ENCODE peak calls at places on chromosomes 1 and 21, in nine cellular contexts. One of them, this sample, is unnamed. For H3K36me3 and H3K27me3, the result is how much of the 10 kb centered on the place peaks cover.

GRCh38 chr21:39660191-39660590 is 47.5 kb downstream of the B3GALT5 start:
- DNase-seq in mesenchymal stem cell: peak
- DNase-seq in transverse colon: peak
- DNase-seq in Karpas-422: no peak
- DNase-seq in cardiac muscle cell: peak
- DNase-seq in tibial nerve: no peak
- DNase-seq in A673: no peak
- DNase-seq in adrenal gland: no peak
- DNase-seq in keratinocyte: no peak
- DNase-seq in this sample: peak

GRCh38 chr21:46354518-46354917 is 30.6 kb downstream of the PCNT start:
- DNase-seq in mesenchymal stem cell: no peak
- DNase-seq in transverse colon: no peak
- DNase-seq in Karpas-422: no peak
- DNase-seq in cardiac muscle cell: no peak
- DNase-seq in tibial nerve: no peak
- DNase-seq in A673: no peak
- DNase-seq in adrenal gland: no peak
- DNase-seq in keratinocyte: no peak
- DNase-seq in this sample: no peak

GRCh38 chr1:7516341-7516740 is 254.8 kb upstream of the VAMP3 start:
- DNase-seq in mesenchymal stem cell: no peak
- DNase-seq in transverse colon: no peak
- DNase-seq in Karpas-422: no peak
- DNase-seq in cardiac muscle cell: no peak
- DNase-seq in tibial nerve: no peak
- DNase-seq in A673: no peak
- DNase-seq in adrenal gland: no peak
- DNase-seq in keratinocyte: no peak
- DNase-seq in this sample: peak

GRCh38 chr1:32915766-32916455 is 14.7 kb upstream of the TMEM54 start:
- DNase-seq in mesenchymal stem cell: no peak
- DNase-seq in transverse colon: no peak
- DNase-seq in Karpas-422: no peak
- DNase-seq in cardiac muscle cell: no peak
- DNase-seq in tibial nerve: no peak
- DNase-seq in A673: no peak
- DNase-seq in adrenal gland: no peak
- DNase-seq in keratinocyte: no peak
- DNase-seq in this sample: no peak

GRCh38 chr1:181503130-181503810 is 20.0 kb downstream of the CACNA1E start:
- DNase-seq in mesenchymal stem cell: no peak
- DNase-seq in transverse colon: no peak
- DNase-seq in Karpas-422: no peak
- DNase-seq in cardiac muscle cell: no peak
- DNase-seq in tibial nerve: peak
- DNase-seq in A673: no peak
- DNase-seq in adrenal gland: peak
- DNase-seq in keratinocyte: no peak
- DNase-seq in this sample: no peak

GRCh38 chr1:216892581-216892980 is 169.4 kb upstream of the ESRRG start:
- DNase-seq in mesenchymal stem cell: no peak
- DNase-seq in transverse colon: no peak
- DNase-seq in Karpas-422: no peak
- DNase-seq in cardiac muscle cell: no peak
- DNase-seq in tibial nerve: no peak
- DNase-seq in A673: no peak
- DNase-seq in adrenal gland: no peak
- DNase-seq in keratinocyte: no peak
- DNase-seq in this sample: no peak

GRCh38 chr21:33202464-33203363 is 27.0 kb upstream of the IFNAR2 start:
- DNase-seq in mesenchymal stem cell: no peak
- DNase-seq in transverse colon: no peak
- DNase-seq in Karpas-422: no peak
- DNase-seq in cardiac muscle cell: no peak
- DNase-seq in tibial nerve: no peak
- DNase-seq in A673: no peak
- DNase-seq in adrenal gland: no peak
- DNase-seq in keratinocyte: no peak
- DNase-seq in this sample: no peak

GRCh38 chr1:94792473-94792875 is 27.7 kb upstream of the SLC44A3 start:
- DNase-seq in mesenchymal stem cell: peak
- DNase-seq in transverse colon: peak
- DNase-seq in Karpas-422: peak
- DNase-seq in cardiac muscle cell: peak
- DNase-seq in tibial nerve: no peak
- DNase-seq in A673: peak
- DNase-seq in adrenal gland: peak
- DNase-seq in keratinocyte: no peak
- DNase-seq in this sample: no peak

GRCh38 chr1:89407355-89407754 is 43.5 kb downstream of the GBP6 start:
- DNase-seq in mesenchymal stem cell: peak
- DNase-seq in transverse colon: no peak
- DNase-seq in Karpas-422: no peak
- DNase-seq in cardiac muscle cell: peak
- DNase-seq in tibial nerve: no peak
- DNase-seq in A673: no peak
- DNase-seq in adrenal gland: no peak
- DNase-seq in keratinocyte: no peak
- DNase-seq in this sample: no peak

GRCh38 chr1:198560093-198560638 is 19.7 kb upstream of the ATP6V1G3 start:
- DNase-seq in mesenchymal stem cell: no peak
- DNase-seq in transverse colon: no peak
- DNase-seq in Karpas-422: no peak
- DNase-seq in cardiac muscle cell: peak
- DNase-seq in tibial nerve: no peak
- DNase-seq in A673: peak
- DNase-seq in adrenal gland: no peak
- DNase-seq in keratinocyte: no peak
- DNase-seq in this sample: no peak

GRCh38 chr1:246214708-246215504 is 292.2 kb downstream of the SMYD3 start:
- DNase-seq in mesenchymal stem cell: peak
- DNase-seq in transverse colon: peak
- DNase-seq in Karpas-422: peak
- DNase-seq in cardiac muscle cell: peak
- DNase-seq in tibial nerve: peak
- DNase-seq in A673: peak
- DNase-seq in adrenal gland: peak
- DNase-seq in keratinocyte: no peak
- DNase-seq in this sample: no peak

GRCh38 chr1:226738421-226738994 is 574 bp downstream of the ITPKB start:
- DNase-seq in mesenchymal stem cell: peak
- DNase-seq in transverse colon: peak
- DNase-seq in Karpas-422: peak
- DNase-seq in cardiac muscle cell: peak
- DNase-seq in tibial nerve: no peak
- DNase-seq in A673: peak
- DNase-seq in adrenal gland: peak
- DNase-seq in keratinocyte: no peak
- DNase-seq in this sample: no peak

GRCh38 chr1:226738995-226739695 is at the start of gene ITPKB:
- DNase-seq in mesenchymal stem cell: peak
- DNase-seq in transverse colon: peak
- DNase-seq in Karpas-422: peak
- DNase-seq in cardiac muscle cell: peak
- DNase-seq in tibial nerve: peak
- DNase-seq in A673: peak
- DNase-seq in adrenal gland: peak
- DNase-seq in keratinocyte: no peak
- DNase-seq in this sample: peak

GRCh38 chr1:226741009-226741408 is 1.9 kb upstream of the ITPKB start:
- DNase-seq in mesenchymal stem cell: no peak
- DNase-seq in transverse colon: no peak
- DNase-seq in Karpas-422: no peak
- DNase-seq in cardiac muscle cell: no peak
- DNase-seq in tibial nerve: no peak
- DNase-seq in A673: no peak
- DNase-seq in adrenal gland: no peak
- DNase-seq in keratinocyte: no peak
- DNase-seq in this sample: no peak

GRCh38 chr1:226737819-226738420 is 1.2 kb downstream of the ITPKB start:
- DNase-seq in mesenchymal stem cell: peak
- DNase-seq in transverse colon: peak
- DNase-seq in Karpas-422: peak
- DNase-seq in cardiac muscle cell: peak
- DNase-seq in tibial nerve: peak
- DNase-seq in A673: peak
- DNase-seq in adrenal gland: peak
- DNase-seq in keratinocyte: no peak
- DNase-seq in this sample: peak

DNA sequence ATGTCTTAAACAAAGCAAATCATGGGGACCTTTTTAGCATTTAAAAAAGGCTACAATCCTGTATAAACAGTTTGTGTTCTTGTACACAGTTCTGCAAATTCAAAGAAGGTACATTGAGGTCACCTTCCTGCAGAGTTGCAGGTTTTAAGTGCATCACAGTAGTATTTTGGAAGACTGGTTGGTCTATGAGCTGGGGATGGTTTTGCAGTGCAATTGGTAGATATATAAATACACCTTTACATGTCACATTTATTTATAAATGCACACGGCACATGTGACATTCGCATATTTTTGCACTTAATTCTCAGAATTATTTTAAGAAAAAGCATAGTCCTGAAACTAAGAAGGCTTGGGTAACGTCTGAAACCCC is 599 bp upstream of the ITPKB start:
- DNase-seq in mesenchymal stem cell: no peak
- DNase-seq in transverse colon: no peak
- DNase-seq in Karpas-422: peak
- DNase-seq in cardiac muscle cell: no peak
- DNase-seq in tibial nerve: no peak
- DNase-seq in A673: no peak
- DNase-seq in adrenal gland: no peak
- DNase-seq in keratinocyte: no peak
- DNase-seq in this sample: no peak
- H3K4me3 ChIP-seq in mesenchymal stem cell: no peak
- H3K4me3 ChIP-seq in transverse colon: peak
- H3K4me3 ChIP-seq in Karpas-422: peak
- H3K4me3 ChIP-seq in cardiac muscle cell: peak
- H3K4me3 ChIP-seq in tibial nerve: peak
- H3K4me3 ChIP-seq in A673: peak
- H3K4me3 ChIP-seq in adrenal gland: peak
- H3K4me3 ChIP-seq in keratinocyte: no peak
- H3K4me3 ChIP-seq in this sample: peak

GRCh38 chr1:156555715-156556114 is 16.6 kb downstream of the IQGAP3 start:
- DNase-seq in mesenchymal stem cell: no peak
- DNase-seq in transverse colon: no peak
- DNase-seq in Karpas-422: no peak
- DNase-seq in cardiac muscle cell: no peak
- DNase-seq in tibial nerve: no peak
- DNase-seq in A673: no peak
- DNase-seq in adrenal gland: no peak
- DNase-seq in keratinocyte: no peak
- DNase-seq in this sample: no peak
- H3K36me3 ChIP-seq in mesenchymal stem cell: under half
- H3K36me3 ChIP-seq in transverse colon: under half
- H3K36me3 ChIP-seq in Karpas-422: under half
- H3K36me3 ChIP-seq in cardiac muscle cell: under half
- H3K36me3 ChIP-seq in tibial nerve: under half
- H3K36me3 ChIP-seq in A673: under half
- H3K36me3 ChIP-seq in adrenal gland: under half
- H3K36me3 ChIP-seq in keratinocyte: under half
- H3K36me3 ChIP-seq in this sample: under half

GRCh38 chr21:44353200-44353970 is at the start of gene TRPM2:
- DNase-seq in mesenchymal stem cell: no peak
- DNase-seq in transverse colon: peak
- DNase-seq in Karpas-422: no peak
- DNase-seq in cardiac muscle cell: peak
- DNase-seq in tibial nerve: peak
- DNase-seq in A673: no peak
- DNase-seq in adrenal gland: peak
- DNase-seq in keratinocyte: no peak
- DNase-seq in this sample: peak
- H3K27me3 ChIP-seq in mesenchymal stem cell: under half
- H3K27me3 ChIP-seq in transverse colon: under half
- H3K27me3 ChIP-seq in Karpas-422: under half
- H3K27me3 ChIP-seq in cardiac muscle cell: under half
- H3K27me3 ChIP-seq in tibial nerve: under half
- H3K27me3 ChIP-seq in A673: under half
- H3K27me3 ChIP-seq in adrenal gland: under half
- H3K27me3 ChIP-seq in keratinocyte: under half
- H3K27me3 ChIP-seq in this sample: half or more

GRCh38 chr1:156671804-156672203 is 5.4 kb downstream of the NES start:
- DNase-seq in mesenchymal stem cell: no peak
- DNase-seq in transverse colon: no peak
- DNase-seq in Karpas-422: no peak
- DNase-seq in cardiac muscle cell: no peak
- DNase-seq in tibial nerve: no peak
- DNase-seq in A673: no peak
- DNase-seq in adrenal gland: no peak
- DNase-seq in keratinocyte: no peak
- DNase-seq in this sample: no peak

GRCh38 chr1:156675715-156676311 is 1.4 kb downstream of the NES start:
- DNase-seq in mesenchymal stem cell: peak
- DNase-seq in transverse colon: no peak
- DNase-seq in Karpas-422: no peak
- DNase-seq in cardiac muscle cell: no peak
- DNase-seq in tibial nerve: no peak
- DNase-seq in A673: no peak
- DNase-seq in adrenal gland: no peak
- DNase-seq in keratinocyte: no peak
- DNase-seq in this sample: no peak

GRCh38 chr1:156670791-156671190 is 6.4 kb downstream of the NES start:
- DNase-seq in mesenchymal stem cell: no peak
- DNase-seq in transverse colon: no peak
- DNase-seq in Karpas-422: no peak
- DNase-seq in cardiac muscle cell: no peak
- DNase-seq in tibial nerve: no peak
- DNase-seq in A673: no peak
- DNase-seq in adrenal gland: no peak
- DNase-seq in keratinocyte: no peak
- DNase-seq in this sample: no peak

GRCh38 chr1:156675271-156675708 is 1.9 kb downstream of the NES start:
- DNase-seq in mesenchymal stem cell: no peak
- DNase-seq in transverse colon: no peak
- DNase-seq in Karpas-422: no peak
- DNase-seq in cardiac muscle cell: peak
- DNase-seq in tibial nerve: no peak
- DNase-seq in A673: no peak
- DNase-seq in adrenal gland: no peak
- DNase-seq in keratinocyte: no peak
- DNase-seq in this sample: no peak

DNA sequence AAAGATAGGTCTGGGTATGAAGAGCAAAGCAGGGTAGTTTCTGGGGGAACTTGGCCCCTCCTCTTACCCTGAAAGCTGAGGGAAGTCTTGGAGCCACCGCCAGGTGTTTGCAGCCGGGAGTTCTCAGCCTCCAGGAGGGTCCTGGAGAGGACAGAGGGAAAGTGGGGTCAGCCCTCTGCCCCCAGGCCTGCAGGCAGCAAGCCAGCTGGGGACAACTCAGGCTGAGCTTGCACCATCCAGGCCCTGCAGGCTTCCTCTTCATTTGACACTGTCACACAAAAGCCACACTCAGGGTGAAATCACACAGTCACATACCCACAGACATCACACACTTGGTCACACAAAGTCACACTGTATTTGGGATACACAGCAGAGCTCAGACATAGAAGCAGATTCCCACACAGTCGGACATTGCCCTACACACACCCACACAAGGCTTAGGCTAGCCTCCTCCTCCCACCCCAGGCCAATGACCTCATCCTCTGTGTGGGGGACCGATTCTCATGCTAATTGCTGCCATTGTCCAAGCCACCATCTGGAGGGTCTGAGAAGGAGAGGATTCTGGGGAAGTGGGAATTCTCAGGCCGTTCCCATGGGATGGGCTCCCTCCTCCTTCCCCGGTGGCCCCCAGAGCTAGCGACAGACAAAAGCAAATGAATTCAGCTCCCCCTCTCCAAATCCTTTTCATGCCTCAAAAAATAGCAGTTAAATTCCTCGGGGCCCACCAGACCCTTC is 3.7 kb downstream of the NES start:
- DNase-seq in mesenchymal stem cell: peak
- DNase-seq in transverse colon: no peak
- DNase-seq in Karpas-422: no peak
- DNase-seq in cardiac muscle cell: peak
- DNase-seq in tibial nerve: no peak
- DNase-seq in A673: no peak
- DNase-seq in adrenal gland: no peak
- DNase-seq in keratinocyte: no peak
- DNase-seq in this sample: no peak
- H3K4me3 ChIP-seq in mesenchymal stem cell: no peak
- H3K4me3 ChIP-seq in transverse colon: no peak
- H3K4me3 ChIP-seq in Karpas-422: no peak
- H3K4me3 ChIP-seq in cardiac muscle cell: peak
- H3K4me3 ChIP-seq in tibial nerve: no peak
- H3K4me3 ChIP-seq in A673: no peak
- H3K4me3 ChIP-seq in adrenal gland: no peak
- H3K4me3 ChIP-seq in keratinocyte: no peak
- H3K4me3 ChIP-seq in this sample: peak

This sample was measured in heart right ventricle.